ENCODE peak calls at places on chromosomes 11 and 22, in eight cellular contexts. Q is brain microvascular endothelial cell, A is mesendoderm, C is colonic mucosa, U is tibial artery, Z is fibroblast of pulmonary artery, T is A549, X is AG09309. K is an unnamed sample.

GRCh38 chr11:26230021-26230420 is 101.9 kb upstream of the ANO3 start:
- DNase-seq in Q (no peak), A (no peak), C (no peak), U (no peak), Z (peak; percentile 36), T (no peak), X (no peak), K (no peak)

GRCh38 chr22:26330971-26331625 is 98.0 kb upstream of the ASPHD2 start:
- DNase-seq in Q (peak; percentile 32), A (peak; percentile 86), C (peak; percentile 75), U (no peak), Z (peak; percentile 50), T (peak; percentile 44), X (no peak), K (no peak)

GRCh38 chr11:118921121-118921928 is 4.4 kb downstream of the BCL9L start:
- DNase-seq in Q (peak; percentile 77), A (peak; percentile 93), C (peak; percentile 68), U (peak; percentile 95), Z (peak; percentile 96), T (peak; percentile 89), X (no peak), K (no peak)

GRCh38 chr11:33941637-33942160 is 49.8 kb upstream of the LMO2 start:
- DNase-seq in Q (peak; percentile 85), A (peak; percentile 53), C (no peak), U (no peak), Z (peak; percentile 56), T (no peak), X (no peak), K (no peak)

GRCh38 chr11:73252577-73253191 is 19.5 kb upstream of the P2RY6 start:
- DNase-seq in Q (no peak), A (peak; percentile 62), C (no peak), U (peak; percentile 33), Z (no peak), T (peak; percentile 58), X (no peak), K (no peak)

GRCh38 chr11:110059706-110060430 is 33.3 kb upstream of the ZC3H12C start:
- DNase-seq in Q (no peak), A (no peak), C (no peak), U (no peak), Z (peak; percentile 40), T (no peak), X (peak; percentile 23), K (no peak)

GRCh38 chr22:25661067-25661466 is 80.9 kb upstream of the MYO18B start:
- DNase-seq in Q (no peak), A (no peak), C (no peak), U (no peak), Z (peak; percentile 79), T (no peak), X (no peak), K (no peak)

GRCh38 chr22:17734197-17734596 is 40.1 kb downstream of the BID start:
- DNase-seq in Q (peak; percentile 64), A (no peak), C (no peak), U (peak; percentile 1), Z (peak; percentile 56), T (no peak), X (peak; percentile 31), K (no peak)

GRCh38 chr11:70333206-70333605 is 62.7 kb downstream of the PPFIA1 start:
- DNase-seq in Q (no peak), A (peak; percentile 33), C (no peak), U (no peak), Z (peak; percentile 46), T (no peak), X (no peak), K (no peak)

GRCh38 chr11:106061249-106061794 is 15.8 kb downstream of the KBTBD3 start:
- DNase-seq in Q (no peak), A (no peak), C (no peak), U (no peak), Z (no peak), T (no peak), X (no peak), K (no peak)

GRCh38 chr22:49247194-49247924 is 580.3 kb downstream of the BRD1 start:
- DNase-seq in Q (no peak), A (peak; percentile 44), C (no peak), U (peak; percentile 32), Z (no peak), T (no peak), X (no peak), K (no peak)

GRCh38 chr11:129574431-129574830 is 198.8 kb downstream of the BARX2 start:
- DNase-seq in Q (no peak), A (no peak), C (no peak), U (no peak), Z (no peak), T (no peak), X (no peak), K (no peak)

GRCh38 chr11:803770-804598 is 1.0 kb downstream of the PIDD1 start:
- DNase-seq in Q (no peak), A (no peak), C (no peak), U (no peak), Z (no peak), T (no peak), X (no peak), K (no peak)

GRCh38 chr22:50209893-50210292 is 9.1 kb downstream of the SELENOO start:
- DNase-seq in Q (peak; percentile 55), A (peak; percentile 52), C (peak; percentile 70), U (no peak), Z (peak; percentile 76), T (peak; percentile 52), X (no peak), K (no peak)

GRCh38 chr22:41660416-41660815 is 28.3 kb downstream of the SNU13 start:
- DNase-seq in Q (no peak), A (no peak), C (no peak), U (peak; percentile 37), Z (no peak), T (no peak), X (no peak), K (no peak)

GRCh38 chr11:8268530-8269461 is 5.1 kb upstream of the LMO1 start:
- DNase-seq in Q (no peak), A (peak; percentile 42), C (no peak), U (peak; percentile 46), Z (no peak), T (no peak), X (no peak), K (no peak)
- H3K4me3 ChIP-seq in Q (no peak overlapping the region), A (peak overlapping the region; percentile 7), C (peak overlapping the region; percentile 30), U (peak overlapping the region; percentile 33), Z (no peak overlapping the region), T (peak overlapping the region; percentile 79), X (no peak overlapping the region), K (no peak overlapping the region)

DNA sequence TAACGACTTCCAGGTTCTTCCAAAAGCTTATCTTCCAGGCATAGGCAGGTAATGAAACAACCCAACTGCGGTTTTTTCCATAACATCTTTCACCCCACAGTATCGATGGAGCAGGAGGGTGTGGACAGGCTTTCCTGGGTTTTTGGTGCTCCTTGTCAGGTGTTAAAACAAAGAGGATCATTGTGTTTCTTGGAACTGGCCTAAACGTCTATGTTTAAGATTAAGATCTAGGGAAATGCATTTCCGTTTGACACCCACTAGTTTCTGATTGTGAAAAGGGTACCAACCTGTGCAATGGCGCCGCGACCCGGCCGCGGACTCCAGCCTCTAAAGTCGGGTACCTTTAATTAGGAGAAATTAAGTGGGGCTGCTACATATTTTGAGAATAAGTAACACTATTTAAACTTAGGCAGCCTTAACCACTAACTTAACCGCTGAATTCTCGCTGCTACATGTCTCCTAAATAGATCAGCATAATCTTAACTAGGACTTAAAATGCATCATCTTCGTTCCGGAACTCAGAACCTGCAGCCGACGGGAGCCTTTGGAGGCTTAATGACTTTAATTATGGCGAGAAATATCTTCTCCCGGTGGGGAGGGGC is 31.5 kb downstream of the C22orf31 start:
- DNase-seq in Q (no peak), A (peak; percentile 91), C (peak; percentile 52), U (no peak), Z (peak; percentile 16), T (no peak), X (peak; percentile 5), K (no peak)
- H3K4me3 ChIP-seq in Q (peak overlapping the region; percentile 54), A (no peak overlapping the region), C (peak overlapping the region; percentile 31), U (peak overlapping the region; percentile 22), Z (peak overlapping the region; percentile 36), T (peak overlapping the region; percentile 41), X (peak overlapping the region; percentile 50), K (peak overlapping the region; percentile 28)

GRCh38 chr11:125923633-125924032 is 19.3 kb downstream of the DDX25 start:
- DNase-seq in Q (no peak), A (no peak), C (no peak), U (no peak), Z (no peak), T (no peak), X (no peak), K (no peak)

GRCh38 chr11:125922156-125922555 is 17.8 kb downstream of the DDX25 start:
- DNase-seq in Q (no peak), A (no peak), C (no peak), U (no peak), Z (no peak), T (no peak), X (no peak), K (no peak)

GRCh38 chr11:125918140-125918840 is 14.0 kb downstream of the DDX25 start:
- DNase-seq in Q (no peak), A (peak; percentile 22), C (no peak), U (no peak), Z (no peak), T (no peak), X (no peak), K (no peak)

GRCh38 chr11:125923012-125923579 is 18.8 kb downstream of the DDX25 start:
- DNase-seq in Q (peak; percentile 62), A (peak; percentile 83), C (peak; percentile 78), U (no peak), Z (peak; percentile 78), T (peak; percentile 71), X (peak; percentile 27), K (peak; percentile 28)

GRCh38 chr11:125921042-125921441 is 16.7 kb downstream of the DDX25 start:
- DNase-seq in Q (no peak), A (no peak), C (peak; percentile 46), U (no peak), Z (no peak), T (no peak), X (no peak), K (no peak)
- H3K4me3 ChIP-seq in Q (no peak overlapping the region), A (no peak overlapping the region), C (no peak overlapping the region), U (no peak overlapping the region), Z (no peak overlapping the region), T (no peak overlapping the region), X (no peak overlapping the region), K (no peak overlapping the region)

GRCh38 chr22:22927888-22928665 is 40.5 kb downstream of the IGLL5 start:
- DNase-seq in Q (no peak), A (no peak), C (no peak), U (no peak), Z (peak; percentile 3), T (no peak), X (no peak), K (no peak)
- H3K4me3 ChIP-seq in Q (no peak overlapping the region), A (no peak overlapping the region), C (no peak overlapping the region), U (no peak overlapping the region), Z (no peak overlapping the region), T (no peak overlapping the region), X (no peak overlapping the region), K (no peak overlapping the region)

DNA sequence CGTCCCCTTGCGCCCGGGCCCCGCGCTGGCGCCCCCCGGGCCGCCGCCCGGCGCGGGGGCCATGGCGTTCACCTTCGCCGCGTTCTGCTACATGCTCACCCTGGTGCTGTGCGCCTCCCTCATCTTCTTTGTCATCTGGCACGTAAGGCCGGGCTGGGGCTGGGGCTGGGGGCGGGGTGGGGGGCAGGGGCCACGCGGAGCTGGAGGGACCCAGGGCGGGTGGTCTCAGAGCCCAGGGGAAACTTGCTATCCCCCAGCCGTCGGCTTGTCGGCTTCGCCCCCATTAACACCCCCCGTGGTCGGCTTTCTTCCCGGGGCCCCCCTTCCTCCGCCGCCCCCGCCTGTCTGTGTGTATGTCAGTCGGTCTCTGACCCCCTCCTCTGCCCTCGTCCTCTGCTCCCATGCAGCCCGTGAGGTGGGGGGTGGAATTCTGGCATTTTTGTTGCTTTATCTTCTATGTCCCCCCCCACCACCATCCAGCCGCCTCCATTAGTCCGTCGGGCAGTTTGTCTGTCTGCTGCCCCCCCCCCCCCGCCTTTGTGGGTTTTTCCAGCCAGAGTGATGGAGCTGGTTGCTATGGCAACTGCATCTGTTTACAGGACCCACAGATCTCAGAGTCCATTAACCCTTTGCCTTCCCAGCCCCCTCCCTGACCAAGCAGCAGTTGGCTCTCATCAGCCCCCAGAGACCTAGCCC is 569 bp downstream of the CNIH2 start:
- DNase-seq in Q (peak; percentile 48), A (peak; percentile 71), C (no peak), U (no peak), Z (peak; percentile 21), T (peak; percentile 63), X (no peak), K (no peak)
- H3K4me3 ChIP-seq in Q (no peak overlapping the region), A (no peak overlapping the region), C (no peak overlapping the region), U (peak overlapping the region; percentile 29), Z (no peak overlapping the region), T (peak overlapping the region; percentile 42), X (peak overlapping the region; percentile 18), K (no peak overlapping the region)

K was measured in kidney epithelial cell.